ENCODE peak calls at places on chromosomes 12 and 14, in seven cellular contexts. Y is transverse colon; T is cardiac muscle cell; O is tibial nerve; K is activated naive CD4-positive, alpha-beta T cell; S is HCEC 1CT; L is left ventricle myocardium inferior. V is an unnamed sample.

GRCh38 chr12:89706551-89707348 is 1.9 kb downstream of the ATP2B1 start:
- DNase-seq in Y (no peak), T (peak; percentile 3), O (peak; percentile 19), K (no peak), S (peak; percentile 30), L (no peak), V (peak; percentile 21)

GRCh38 chr12:6444031-6444430 is 724 bp upstream of the CD27 start:
- DNase-seq in Y (no peak), T (no peak), O (no peak), K (no peak), S (no peak), L (no peak), V (no peak)

GRCh38 chr14:35121026-35121886 is 534 bp downstream of the PPP2R3C start:
- DNase-seq in Y (peak; percentile 22), T (no peak), O (peak; percentile 10), K (no peak), S (peak; percentile 92), L (peak; percentile 17), V (peak; percentile 54)

GRCh38 chr12:32399373-32400113 is at the start of gene FGD4:
- DNase-seq in Y (peak; percentile 41), T (peak; percentile 91), O (peak; percentile 51), K (no peak), S (peak; percentile 79), L (peak; percentile 90), V (no peak)

GRCh38 chr12:40843495-40843894 is 151.3 kb downstream of the CNTN1 start:
- DNase-seq in Y (no peak), T (no peak), O (no peak), K (no peak), S (no peak), L (no peak), V (no peak)

GRCh38 chr12:125079084-125079483 is 13.8 kb downstream of the AACS start:
- DNase-seq in Y (no peak), T (no peak), O (no peak), K (no peak), S (no peak), L (no peak), V (no peak)

GRCh38 chr12:57151741-57152407 is 4.5 kb upstream of the LRP1-AS start:
- DNase-seq in Y (no peak), T (no peak), O (peak; percentile 69), K (no peak), S (peak; percentile 78), L (peak; percentile 61), V (no peak)

GRCh38 chr12:76533331-76533730 is 26.2 kb downstream of the OSBPL8 start:
- DNase-seq in Y (no peak), T (peak; percentile 40), O (no peak), K (no peak), S (no peak), L (no peak), V (no peak)

GRCh38 chr12:71461787-71462328 is 22.3 kb downstream of the LGR5 start:
- DNase-seq in Y (no peak), T (no peak), O (no peak), K (no peak), S (no peak), L (no peak), V (no peak)

GRCh38 chr12:105289114-105289904 is 41.2 kb upstream of the C12orf75 start:
- DNase-seq in Y (no peak), T (no peak), O (no peak), K (no peak), S (peak; percentile 69), L (no peak), V (no peak)

GRCh38 chr14:65237956-65238355 is 135.6 kb upstream of the MAX start:
- DNase-seq in Y (no peak), T (no peak), O (no peak), K (no peak), S (no peak), L (no peak), V (no peak)

GRCh38 chr12:109783135-109783964 is 49.8 kb downstream of the TRPV4 start:
- DNase-seq in Y (no peak), T (no peak), O (no peak), K (no peak), S (no peak), L (no peak), V (no peak)

GRCh38 chr12:25855716-25856115 is 102.8 kb upstream of the RASSF8 start:
- DNase-seq in Y (no peak), T (no peak), O (no peak), K (no peak), S (no peak), L (no peak), V (no peak)